ENCODE peak calls at places on chromosomes 4 and X, in four cellular contexts. Q, X, N and E are unnamed samples.

GRCh38 chrX:21711126-21711847 is 46.6 kb downstream of the SMPX start:
- DNase-seq in Q (no peak), X (no peak), N (peak), E (no peak)

GRCh38 chr4:181443003-181443402 is 800.2 kb upstream of the TENM3 start:
- DNase-seq in Q (no peak), X (no peak), N (no peak), E (no peak)

GRCh38 chr4:98166025-98166730 is 22.9 kb upstream of the STPG2 start:
- DNase-seq in Q (no peak), X (no peak), N (no peak), E (peak)

GRCh38 chrX:17525762-17526555 is 151.0 kb downstream of the NHS start:
- DNase-seq in Q (no peak), X (no peak), N (no peak), E (no peak)

GRCh38 chrX:152137771-152138387 is 498 bp downstream of the MAGEA10 start:
- DNase-seq in Q (no peak), X (no peak), N (no peak), E (no peak)

GRCh38 chrX:111098874-111099273 is 2.9 kb downstream of the PAK3 start:
- DNase-seq in Q (no peak), X (peak), N (no peak), E (peak)

GRCh38 chr4:150181536-150181935 is 103.3 kb downstream of the DCLK2 start:
- DNase-seq in Q (no peak), X (no peak), N (peak), E (peak)

GRCh38 chr4:164204434-164204833 is 549.5 kb upstream of the SMIM31 start:
- DNase-seq in Q (no peak), X (no peak), N (peak), E (peak)

GRCh38 chrX:155071694-155072215 is 447 bp downstream of the BRCC3 start:
- DNase-seq in Q (peak), X (peak), N (no peak), E (peak)

GRCh38 chrX:43953218-43953617 is 20.0 kb downstream of the NDP start:
- DNase-seq in Q (no peak), X (no peak), N (no peak), E (no peak)

GRCh38 chr4:80371046-80371445 is 35.5 kb downstream of the CFAP299 start:
- DNase-seq in Q (no peak), X (no peak), N (no peak), E (no peak)

GRCh38 chrX:11588097-11588496 is 77.6 kb downstream of the ARHGAP6 start:
- DNase-seq in Q (no peak), X (no peak), N (no peak), E (no peak)

GRCh38 chrX:24988314-24988713 is 27.5 kb downstream of the ARX start:
- DNase-seq in Q (no peak), X (no peak), N (no peak), E (no peak)

GRCh38 chr4:961651-962230 is 11.6 kb downstream of the DGKQ start:
- DNase-seq in Q (no peak), X (no peak), N (no peak), E (no peak)

GRCh38 chr4:105145059-105145912 is 1.4 kb upstream of the TET2 start:
- DNase-seq in Q (no peak), X (no peak), N (no peak), E (peak)

GRCh38 chr4:36168127-36168898 is 76.0 kb downstream of the ARAP2 start:
- DNase-seq in Q (no peak), X (no peak), N (no peak), E (peak)

GRCh38 chrX:6227445-6227820 is 1.2 kb downstream of the NLGN4X start:
- DNase-seq in Q (no peak), X (peak), N (no peak), E (no peak)

GRCh38 chrX:68927178-68927577 is 98.4 kb downstream of the EFNB1 start:
- DNase-seq in Q (no peak), X (no peak), N (no peak), E (no peak)

GRCh38 chr4:122953924-122954323 is 31.5 kb upstream of the NUDT6 start:
- DNase-seq in Q (no peak), X (no peak), N (no peak), E (no peak)

GRCh38 chrX:20231598-20231997 is 35.1 kb downstream of the RPS6KA3 start:
- DNase-seq in Q (no peak), X (no peak), N (no peak), E (no peak)

GRCh38 chr4:16636304-16636703 is 262.1 kb downstream of the LDB2 start:
- DNase-seq in Q (no peak), X (no peak), N (no peak), E (no peak)

GRCh38 chr4:1446502-1447153 is 40.4 kb upstream of the NKX1-1 start:
- DNase-seq in Q (peak), X (no peak), N (no peak), E (no peak)

GRCh38 chrX:41739871-41740270 is 15.9 kb downstream of the GPR82 start:
- DNase-seq in Q (no peak), X (no peak), N (no peak), E (no peak)

GRCh38 chr4:6290769-6291547 is 21.3 kb downstream of the WFS1 start:
- DNase-seq in Q (no peak), X (no peak), N (no peak), E (no peak)

GRCh38 chrX:12042615-12043014 is 95.7 kb upstream of the FRMPD4 start:
- DNase-seq in Q (no peak), X (no peak), N (no peak), E (no peak)

GRCh38 chr4:117474987-117475386 is 389.6 kb upstream of the TRAM1L1 start:
- DNase-seq in Q (no peak), X (no peak), N (peak), E (no peak)

GRCh38 chr4:24794916-24795665 is at the start of gene SOD3:
- DNase-seq in Q (peak), X (no peak), N (peak), E (peak)

GRCh38 chrX:95076449-95076848 is 1402.4 kb downstream of the FAM133A start:
- DNase-seq in Q (no peak), X (no peak), N (peak), E (peak)

GRCh38 chr4:169412046-169412445 is 141.3 kb upstream of the SH3RF1 start:
- DNase-seq in Q (no peak), X (no peak), N (no peak), E (no peak)

GRCh38 chr4:141464366-141464765 is 172.0 kb upstream of the IL15 start:
- DNase-seq in Q (no peak), X (no peak), N (no peak), E (no peak)

GRCh38 chr4:151801547-151802516 is 41.0 kb upstream of the GATB start:
- DNase-seq in Q (no peak), X (peak), N (peak), E (peak)

GRCh38 chrX:40262641-40263560 is 165.1 kb upstream of the BCOR start:
- DNase-seq in Q (peak), X (no peak), N (peak), E (peak)

GRCh38 chr4:167399201-167399600 is 164.9 kb upstream of the SPOCK3 start:
- DNase-seq in Q (no peak), X (no peak), N (no peak), E (no peak)

GRCh38 chrX:142040906-142041305 is 137.2 kb downstream of the MAGEC1 start:
- DNase-seq in Q (no peak), X (no peak), N (no peak), E (no peak)

DNA sequence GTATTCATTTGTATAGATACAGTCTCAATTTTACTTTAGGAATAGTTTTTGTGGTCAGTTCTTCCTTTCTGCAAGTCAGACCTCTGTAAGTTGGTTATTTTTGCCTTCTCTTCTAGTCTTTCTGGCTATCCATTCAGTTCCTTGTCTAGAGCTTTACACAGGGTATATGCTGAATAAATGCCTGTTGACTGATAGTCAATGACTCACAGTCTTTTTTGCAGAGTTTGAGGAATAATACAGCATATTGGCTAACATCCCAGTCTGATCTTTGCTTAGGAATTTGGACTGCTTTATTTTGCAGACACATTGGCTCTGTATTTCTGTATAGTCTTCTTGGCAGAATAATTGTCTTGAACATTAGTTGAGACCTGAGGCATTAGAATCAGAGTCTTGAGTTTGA is 132.4 kb downstream of the MAGEC1 start:
- DNase-seq in Q (no peak), X (no peak), N (no peak), E (peak)
- H3K4me3 ChIP-seq in Q (no peak), X (no peak), N (no peak), E (no peak)

DNA sequence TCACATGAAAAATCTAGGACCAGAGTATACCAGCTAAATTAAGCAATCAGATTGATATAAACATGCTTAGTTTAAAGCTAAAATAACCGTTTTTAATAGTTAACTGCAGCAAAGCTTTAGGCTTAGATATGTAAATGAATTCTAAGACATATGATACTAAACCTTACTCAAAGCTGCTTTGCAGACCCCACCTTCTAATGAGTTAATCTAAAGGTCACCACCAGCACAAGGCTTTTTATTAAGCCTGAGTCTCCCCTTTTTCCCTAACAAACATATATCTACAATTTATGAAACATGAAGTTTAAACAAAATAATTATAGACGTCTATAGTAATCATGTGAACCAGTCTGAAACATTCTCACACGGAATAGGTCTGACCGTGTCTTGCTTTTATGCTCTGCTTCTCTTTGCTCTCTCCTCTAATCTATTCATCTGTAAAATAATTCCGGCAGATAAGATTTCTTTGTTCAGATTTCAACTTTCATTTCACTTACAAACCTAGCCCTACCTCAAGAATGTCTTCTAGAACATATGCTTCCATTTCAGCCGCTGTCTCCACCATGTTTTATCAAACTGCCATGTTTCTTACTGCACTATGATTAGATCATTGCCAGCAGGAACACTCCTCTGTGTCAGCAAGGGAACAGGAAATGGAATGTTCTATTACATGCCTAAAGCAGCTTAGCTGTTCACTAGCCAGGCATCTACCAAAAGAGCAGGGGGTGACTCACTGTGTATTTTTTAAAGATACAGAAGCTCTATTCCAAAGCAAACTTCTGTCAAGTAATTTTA is 35.9 kb downstream of the ANKRD17 start:
- DNase-seq in Q (no peak), X (peak), N (peak), E (peak)
- H3K4me3 ChIP-seq in Q (peak), X (peak), N (peak), E (peak)

DNA sequence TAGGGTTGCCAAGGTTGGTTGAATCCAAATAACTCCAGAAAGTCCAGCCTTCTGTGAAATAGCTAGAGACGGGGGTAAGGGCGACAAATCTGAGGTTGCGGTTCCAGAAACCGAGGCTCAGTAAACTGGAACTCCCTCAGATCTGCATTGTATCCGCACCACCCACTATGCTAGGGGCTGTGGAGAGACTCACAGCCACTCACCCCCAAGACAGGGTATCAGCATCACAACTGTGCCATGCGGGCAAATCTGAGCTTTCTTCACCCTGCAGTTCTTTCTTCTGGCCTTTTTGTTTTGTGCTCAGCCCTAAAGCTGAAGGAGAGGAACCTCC is 581 bp downstream of the CA5B start:
- DNase-seq in Q (no peak), X (no peak), N (no peak), E (no peak)
- H3K4me3 ChIP-seq in Q (peak), X (no peak), N (no peak), E (peak)

DNA sequence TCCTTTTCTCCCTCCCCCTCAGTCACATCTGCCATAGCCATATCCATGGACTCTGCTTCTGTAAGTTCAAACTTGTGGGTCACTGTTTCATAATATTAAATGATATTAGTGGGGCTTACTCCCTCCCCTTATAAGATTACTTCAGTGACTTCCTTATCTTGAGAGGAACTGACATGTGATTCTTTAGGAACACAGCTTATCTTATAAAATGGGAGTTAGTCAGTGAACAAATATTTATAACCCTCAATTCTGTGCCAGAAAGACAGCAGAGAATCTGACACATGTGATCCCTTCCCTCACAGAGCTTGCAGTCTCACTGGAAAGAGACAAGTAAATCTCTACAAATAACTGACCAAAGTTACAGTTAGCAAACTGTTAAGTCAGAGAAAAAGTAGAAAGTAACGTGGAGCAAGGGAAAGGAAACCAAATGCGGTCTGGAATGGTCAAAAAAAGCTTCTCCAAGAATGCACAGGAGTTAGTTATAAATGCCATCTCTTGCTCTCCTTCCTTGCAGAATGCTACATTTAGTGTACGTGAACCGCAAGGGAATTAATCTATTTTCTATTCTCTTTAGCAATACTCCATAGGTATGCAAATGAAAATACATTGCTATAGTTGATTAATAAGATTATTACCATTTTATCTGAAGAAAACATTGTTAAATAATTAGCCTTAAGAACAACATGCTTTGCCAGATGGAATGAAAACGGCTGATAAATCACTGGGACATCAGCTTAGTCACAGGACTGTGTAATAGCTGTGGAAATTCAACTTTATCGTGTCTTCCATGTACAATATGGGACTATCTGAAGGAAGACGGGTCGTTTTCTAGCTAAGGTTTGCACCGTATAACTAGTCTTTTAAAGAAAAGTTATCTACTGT is 29.0 kb downstream of the SGMS2 start:
- DNase-seq in Q (no peak), X (no peak), N (peak), E (peak)
- H3K4me3 ChIP-seq in Q (peak), X (no peak), N (peak), E (no peak)

DNA sequence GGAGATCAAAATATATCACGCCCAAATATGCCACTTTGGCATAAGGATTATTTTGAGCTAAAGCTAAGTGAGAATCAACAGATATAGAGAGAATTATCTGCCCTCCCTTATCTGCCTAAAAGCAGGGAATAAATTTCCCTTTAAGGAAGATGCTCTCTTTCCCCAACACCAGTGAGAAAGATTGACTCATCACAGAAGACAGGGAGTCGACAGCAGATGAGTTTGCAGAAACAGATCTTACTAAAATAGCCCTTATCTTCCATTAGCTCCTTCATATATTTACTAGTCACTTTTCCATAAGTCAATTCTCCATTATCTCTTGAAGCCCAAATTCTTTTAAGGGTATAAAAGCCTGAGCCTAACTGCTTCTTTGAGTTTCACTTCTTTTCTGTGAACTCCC is 156.6 kb downstream of the CAMK2D start:
- DNase-seq in Q (no peak), X (no peak), N (peak), E (peak)
- H3K4me3 ChIP-seq in Q (no peak), X (no peak), N (no peak), E (no peak)

GRCh38 chrX:104564921-104565703 is 887 bp upstream of the IL1RAPL2 start:
- DNase-seq in Q (no peak), X (no peak), N (no peak), E (no peak)
- H3K4me3 ChIP-seq in Q (no peak), X (no peak), N (no peak), E (no peak)

DNA sequence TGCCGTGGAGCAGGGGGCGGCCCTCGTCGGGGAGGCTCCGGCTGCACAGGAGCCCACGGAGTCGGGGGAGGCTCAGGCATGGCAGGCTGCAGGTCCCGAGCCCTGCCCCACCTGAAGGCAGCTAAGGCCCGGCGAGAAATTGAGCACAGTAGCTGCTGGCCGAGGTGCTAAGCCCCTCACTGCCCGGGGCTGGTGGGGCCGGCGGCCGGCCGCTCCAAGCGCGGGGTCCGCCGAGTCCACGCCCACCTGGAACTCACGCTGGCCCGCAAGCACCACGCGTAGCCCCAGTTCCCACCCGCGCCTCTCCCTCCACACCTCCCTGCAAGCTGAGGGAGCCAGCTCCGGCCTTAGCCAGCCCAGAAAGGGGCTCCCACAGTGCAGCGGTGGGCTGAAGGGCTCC is 589.4 kb downstream of the PPP4R3C start:
- DNase-seq in Q (no peak), X (no peak), N (no peak), E (no peak)
- H3K4me3 ChIP-seq in Q (no peak), X (no peak), N (no peak), E (no peak)

DNA sequence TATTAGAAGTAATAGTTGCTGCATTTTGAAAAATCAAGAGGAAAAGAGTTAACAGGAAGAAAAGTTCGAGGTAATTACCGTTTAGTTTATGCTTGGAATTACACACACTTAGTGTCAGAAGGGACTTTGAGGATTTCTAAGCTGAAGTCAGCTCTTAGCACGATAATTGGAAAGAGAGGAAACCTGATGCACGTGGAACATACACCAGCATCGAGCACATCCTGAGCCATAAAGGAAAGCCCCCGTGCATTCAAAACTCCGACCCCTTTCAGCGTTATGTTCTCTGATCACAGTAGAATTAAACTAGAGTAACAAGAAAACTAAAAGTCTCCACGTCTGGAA is 400 bp upstream of the PAQR3 start:
- DNase-seq in Q (no peak), X (peak), N (no peak), E (no peak)
- H3K4me3 ChIP-seq in Q (peak), X (peak), N (peak), E (peak)

DNA sequence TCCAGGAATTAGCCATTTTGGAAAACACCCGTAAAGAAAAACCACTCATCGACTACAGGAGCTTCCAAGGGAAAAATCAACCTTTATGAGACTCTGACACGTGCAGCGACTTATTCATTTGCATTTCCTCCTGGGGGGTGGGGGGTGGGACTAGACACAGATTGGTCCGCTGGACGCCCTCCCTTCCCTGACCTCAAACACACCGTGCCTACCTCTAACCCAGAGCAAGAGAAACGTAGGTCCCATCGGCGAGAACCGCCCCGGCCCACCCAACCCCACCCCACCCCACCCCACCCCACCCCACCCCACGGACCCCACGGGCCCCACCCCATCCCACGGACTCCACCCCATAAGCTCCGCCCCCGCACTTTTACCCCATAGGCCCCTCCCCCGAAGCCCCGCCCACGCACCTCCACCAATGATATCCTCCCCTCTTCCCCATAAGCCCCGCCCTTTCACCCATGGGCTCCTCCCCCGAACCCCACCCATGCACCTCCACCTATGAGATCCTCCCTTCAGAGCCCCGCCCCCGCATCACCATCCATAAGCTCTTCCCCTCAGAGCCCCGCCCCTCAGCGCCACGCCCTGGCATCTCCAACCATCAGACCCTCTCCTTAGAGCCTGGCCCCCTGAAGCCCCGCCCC is 1.1 kb downstream of the GTPBP6 start:
- DNase-seq in Q (no peak), X (no peak), N (no peak), E (no peak)
- H3K4me3 ChIP-seq in Q (peak), X (peak), N (peak), E (peak)